ENCODE peak calls at places on chromosomes 16 and 17, in nine cellular contexts. One of them, this sample, is unnamed.

GRCh38 chr16:84175351-84176081 is 11.3 kb downstream of the TAF1C start:
- DNase-seq in stimulated activated CD8-positive, alpha-beta memory T cell treated with anti-CD3 and anti-CD28 coated beads, Interleukin-12 subunit alpha, Interleukin-12 subunit beta, amount 100 ng/mL, for 4 hours: no peak
- DNase-seq in AML-193: peak
- DNase-seq in CD8-positive, alpha-beta memory T cell: peak
- DNase-seq in HTR-8/SVneo: peak
- DNase-seq in NCI-H1092: peak
- DNase-seq in NCI-H226: peak
- DNase-seq in NCI-H510A treated with DMSO at 0.1 percent for 48 hours: no peak
- DNase-seq in EL: no peak
- DNase-seq in this sample: no peak

GRCh38 chr17:27649929-27650328 is 18.9 kb downstream of the LGALS9 start:
- DNase-seq in NCI-H510A treated with DMSO at 0.1 percent for 48 hours: no peak
- DNase-seq in NCI-H226: no peak
- DNase-seq in AML-193: no peak
- DNase-seq in EL: no peak
- DNase-seq in NCI-H1092: no peak
- DNase-seq in CD8-positive, alpha-beta memory T cell: no peak
- DNase-seq in HTR-8/SVneo: no peak
- DNase-seq in stimulated activated CD8-positive, alpha-beta memory T cell treated with anti-CD3 and anti-CD28 coated beads, Interleukin-12 subunit alpha, Interleukin-12 subunit beta, amount 100 ng/mL, for 4 hours: no peak
- DNase-seq in this sample: no peak

GRCh38 chr16:70576431-70577255 is 53.0 kb downstream of the SF3B3 start:
- DNase-seq in EL: peak
- DNase-seq in NCI-H226: peak
- DNase-seq in NCI-H510A treated with DMSO at 0.1 percent for 48 hours: no peak
- DNase-seq in NCI-H1092: no peak
- DNase-seq in stimulated activated CD8-positive, alpha-beta memory T cell treated with anti-CD3 and anti-CD28 coated beads, Interleukin-12 subunit alpha, Interleukin-12 subunit beta, amount 100 ng/mL, for 4 hours: no peak
- DNase-seq in CD8-positive, alpha-beta memory T cell: no peak
- DNase-seq in AML-193: peak
- DNase-seq in HTR-8/SVneo: peak
- DNase-seq in this sample: peak

GRCh38 chr17:64505320-64506200 is 529 bp downstream of the DDX5 start:
- DNase-seq in NCI-H510A treated with DMSO at 0.1 percent for 48 hours: peak
- DNase-seq in EL: peak
- DNase-seq in NCI-H1092: peak
- DNase-seq in HTR-8/SVneo: peak
- DNase-seq in stimulated activated CD8-positive, alpha-beta memory T cell treated with anti-CD3 and anti-CD28 coated beads, Interleukin-12 subunit alpha, Interleukin-12 subunit beta, amount 100 ng/mL, for 4 hours: peak
- DNase-seq in CD8-positive, alpha-beta memory T cell: peak
- DNase-seq in NCI-H226: peak
- DNase-seq in AML-193: peak
- DNase-seq in this sample: peak

GRCh38 chr16:825298-826061 is 24.9 kb upstream of the GNG13 start:
- DNase-seq in NCI-H1092: peak
- DNase-seq in NCI-H510A treated with DMSO at 0.1 percent for 48 hours: no peak
- DNase-seq in EL: no peak
- DNase-seq in HTR-8/SVneo: no peak
- DNase-seq in CD8-positive, alpha-beta memory T cell: no peak
- DNase-seq in stimulated activated CD8-positive, alpha-beta memory T cell treated with anti-CD3 and anti-CD28 coated beads, Interleukin-12 subunit alpha, Interleukin-12 subunit beta, amount 100 ng/mL, for 4 hours: no peak
- DNase-seq in NCI-H226: no peak
- DNase-seq in AML-193: no peak
- DNase-seq in this sample: no peak

GRCh38 chr17:63842173-63842539 is 329 bp downstream of the SMARCD2 start:
- DNase-seq in NCI-H226: no peak
- DNase-seq in stimulated activated CD8-positive, alpha-beta memory T cell treated with anti-CD3 and anti-CD28 coated beads, Interleukin-12 subunit alpha, Interleukin-12 subunit beta, amount 100 ng/mL, for 4 hours: peak
- DNase-seq in NCI-H1092: no peak
- DNase-seq in HTR-8/SVneo: peak
- DNase-seq in CD8-positive, alpha-beta memory T cell: no peak
- DNase-seq in AML-193: no peak
- DNase-seq in EL: no peak
- DNase-seq in NCI-H510A treated with DMSO at 0.1 percent for 48 hours: no peak
- DNase-seq in this sample: no peak

GRCh38 chr17:16933317-16934132 is 38.4 kb downstream of the TNFRSF13B start:
- DNase-seq in HTR-8/SVneo: no peak
- DNase-seq in EL: no peak
- DNase-seq in NCI-H510A treated with DMSO at 0.1 percent for 48 hours: no peak
- DNase-seq in stimulated activated CD8-positive, alpha-beta memory T cell treated with anti-CD3 and anti-CD28 coated beads, Interleukin-12 subunit alpha, Interleukin-12 subunit beta, amount 100 ng/mL, for 4 hours: no peak
- DNase-seq in NCI-H1092: no peak
- DNase-seq in AML-193: no peak
- DNase-seq in NCI-H226: no peak
- DNase-seq in CD8-positive, alpha-beta memory T cell: no peak
- DNase-seq in this sample: peak

GRCh38 chr16:53960050-53960812 is 256.3 kb downstream of the FTO start:
- DNase-seq in HTR-8/SVneo: no peak
- DNase-seq in NCI-H226: no peak
- DNase-seq in AML-193: no peak
- DNase-seq in NCI-H510A treated with DMSO at 0.1 percent for 48 hours: no peak
- DNase-seq in EL: no peak
- DNase-seq in NCI-H1092: no peak
- DNase-seq in stimulated activated CD8-positive, alpha-beta memory T cell treated with anti-CD3 and anti-CD28 coated beads, Interleukin-12 subunit alpha, Interleukin-12 subunit beta, amount 100 ng/mL, for 4 hours: no peak
- DNase-seq in CD8-positive, alpha-beta memory T cell: no peak
- DNase-seq in this sample: no peak

GRCh38 chr16:83814654-83814985 is 6.8 kb downstream of the HSBP1 start:
- DNase-seq in stimulated activated CD8-positive, alpha-beta memory T cell treated with anti-CD3 and anti-CD28 coated beads, Interleukin-12 subunit alpha, Interleukin-12 subunit beta, amount 100 ng/mL, for 4 hours: no peak
- DNase-seq in NCI-H1092: no peak
- DNase-seq in NCI-H226: no peak
- DNase-seq in HTR-8/SVneo: no peak
- DNase-seq in CD8-positive, alpha-beta memory T cell: no peak
- DNase-seq in EL: no peak
- DNase-seq in AML-193: no peak
- DNase-seq in NCI-H510A treated with DMSO at 0.1 percent for 48 hours: no peak
- DNase-seq in this sample: no peak

GRCh38 chr16:85612801-85613608 is at the start of gene GSE1:
- DNase-seq in CD8-positive, alpha-beta memory T cell: peak
- DNase-seq in AML-193: peak
- DNase-seq in NCI-H226: peak
- DNase-seq in NCI-H1092: peak
- DNase-seq in stimulated activated CD8-positive, alpha-beta memory T cell treated with anti-CD3 and anti-CD28 coated beads, Interleukin-12 subunit alpha, Interleukin-12 subunit beta, amount 100 ng/mL, for 4 hours: peak
- DNase-seq in NCI-H510A treated with DMSO at 0.1 percent for 48 hours: peak
- DNase-seq in EL: peak
- DNase-seq in HTR-8/SVneo: peak
- DNase-seq in this sample: peak

GRCh38 chr17:43917348-43918025 is 10.2 kb upstream of the MPP2 start:
- DNase-seq in NCI-H226: no peak
- DNase-seq in EL: no peak
- DNase-seq in AML-193: peak
- DNase-seq in HTR-8/SVneo: no peak
- DNase-seq in stimulated activated CD8-positive, alpha-beta memory T cell treated with anti-CD3 and anti-CD28 coated beads, Interleukin-12 subunit alpha, Interleukin-12 subunit beta, amount 100 ng/mL, for 4 hours: peak
- DNase-seq in CD8-positive, alpha-beta memory T cell: peak
- DNase-seq in NCI-H510A treated with DMSO at 0.1 percent for 48 hours: no peak
- DNase-seq in NCI-H1092: no peak
- DNase-seq in this sample: peak

GRCh38 chr17:48894886-48895285 is 2.3 kb downstream of the ATP5MC1 start:
- DNase-seq in AML-193: no peak
- DNase-seq in NCI-H226: no peak
- DNase-seq in HTR-8/SVneo: no peak
- DNase-seq in CD8-positive, alpha-beta memory T cell: no peak
- DNase-seq in EL: no peak
- DNase-seq in stimulated activated CD8-positive, alpha-beta memory T cell treated with anti-CD3 and anti-CD28 coated beads, Interleukin-12 subunit alpha, Interleukin-12 subunit beta, amount 100 ng/mL, for 4 hours: no peak
- DNase-seq in NCI-H510A treated with DMSO at 0.1 percent for 48 hours: no peak
- DNase-seq in NCI-H1092: no peak
- DNase-seq in this sample: no peak

GRCh38 chr17:73189417-73190099 is 3.3 kb upstream of the COG1 start:
- DNase-seq in CD8-positive, alpha-beta memory T cell: no peak
- DNase-seq in NCI-H1092: no peak
- DNase-seq in stimulated activated CD8-positive, alpha-beta memory T cell treated with anti-CD3 and anti-CD28 coated beads, Interleukin-12 subunit alpha, Interleukin-12 subunit beta, amount 100 ng/mL, for 4 hours: no peak
- DNase-seq in EL: peak
- DNase-seq in HTR-8/SVneo: peak
- DNase-seq in NCI-H510A treated with DMSO at 0.1 percent for 48 hours: peak
- DNase-seq in AML-193: peak
- DNase-seq in NCI-H226: peak
- DNase-seq in this sample: peak

GRCh38 chr16:85110105-85110504 is 2.2 kb downstream of the CIBAR2 start:
- DNase-seq in stimulated activated CD8-positive, alpha-beta memory T cell treated with anti-CD3 and anti-CD28 coated beads, Interleukin-12 subunit alpha, Interleukin-12 subunit beta, amount 100 ng/mL, for 4 hours: no peak
- DNase-seq in NCI-H1092: no peak
- DNase-seq in AML-193: no peak
- DNase-seq in HTR-8/SVneo: no peak
- DNase-seq in CD8-positive, alpha-beta memory T cell: no peak
- DNase-seq in NCI-H226: no peak
- DNase-seq in EL: no peak
- DNase-seq in NCI-H510A treated with DMSO at 0.1 percent for 48 hours: no peak
- DNase-seq in this sample: no peak

GRCh38 chr17:56833023-56833811 is 503 bp downstream of the C17orf67 start:
- DNase-seq in NCI-H1092: no peak
- DNase-seq in AML-193: peak
- DNase-seq in HTR-8/SVneo: peak
- DNase-seq in NCI-H510A treated with DMSO at 0.1 percent for 48 hours: peak
- DNase-seq in NCI-H226: peak
- DNase-seq in CD8-positive, alpha-beta memory T cell: peak
- DNase-seq in stimulated activated CD8-positive, alpha-beta memory T cell treated with anti-CD3 and anti-CD28 coated beads, Interleukin-12 subunit alpha, Interleukin-12 subunit beta, amount 100 ng/mL, for 4 hours: peak
- DNase-seq in EL: peak
- DNase-seq in this sample: peak

GRCh38 chr16:29975811-29976511 is 2.3 kb downstream of the TAOK2 start:
- DNase-seq in HTR-8/SVneo: no peak
- DNase-seq in AML-193: no peak
- DNase-seq in NCI-H510A treated with DMSO at 0.1 percent for 48 hours: no peak
- DNase-seq in CD8-positive, alpha-beta memory T cell: no peak
- DNase-seq in NCI-H1092: no peak
- DNase-seq in stimulated activated CD8-positive, alpha-beta memory T cell treated with anti-CD3 and anti-CD28 coated beads, Interleukin-12 subunit alpha, Interleukin-12 subunit beta, amount 100 ng/mL, for 4 hours: no peak
- DNase-seq in EL: no peak
- DNase-seq in NCI-H226: no peak
- DNase-seq in this sample: no peak

GRCh38 chr16:86510465-86511261 is at the start of gene FOXF1:
- DNase-seq in NCI-H510A treated with DMSO at 0.1 percent for 48 hours: no peak
- DNase-seq in CD8-positive, alpha-beta memory T cell: no peak
- DNase-seq in stimulated activated CD8-positive, alpha-beta memory T cell treated with anti-CD3 and anti-CD28 coated beads, Interleukin-12 subunit alpha, Interleukin-12 subunit beta, amount 100 ng/mL, for 4 hours: no peak
- DNase-seq in HTR-8/SVneo: no peak
- DNase-seq in NCI-H1092: no peak
- DNase-seq in EL: peak
- DNase-seq in AML-193: no peak
- DNase-seq in NCI-H226: no peak
- DNase-seq in this sample: peak

GRCh38 chr17:63191610-63192009 is 225.6 kb downstream of the TANC2 start:
- DNase-seq in stimulated activated CD8-positive, alpha-beta memory T cell treated with anti-CD3 and anti-CD28 coated beads, Interleukin-12 subunit alpha, Interleukin-12 subunit beta, amount 100 ng/mL, for 4 hours: no peak
- DNase-seq in HTR-8/SVneo: no peak
- DNase-seq in EL: no peak
- DNase-seq in NCI-H510A treated with DMSO at 0.1 percent for 48 hours: no peak
- DNase-seq in CD8-positive, alpha-beta memory T cell: no peak
- DNase-seq in NCI-H226: no peak
- DNase-seq in AML-193: no peak
- DNase-seq in NCI-H1092: no peak
- DNase-seq in this sample: no peak

GRCh38 chr16:20393801-20394637 is 10.5 kb downstream of the PDILT start:
- DNase-seq in NCI-H226: no peak
- DNase-seq in NCI-H1092: no peak
- DNase-seq in EL: no peak
- DNase-seq in NCI-H510A treated with DMSO at 0.1 percent for 48 hours: no peak
- DNase-seq in HTR-8/SVneo: no peak
- DNase-seq in CD8-positive, alpha-beta memory T cell: no peak
- DNase-seq in stimulated activated CD8-positive, alpha-beta memory T cell treated with anti-CD3 and anti-CD28 coated beads, Interleukin-12 subunit alpha, Interleukin-12 subunit beta, amount 100 ng/mL, for 4 hours: no peak
- DNase-seq in AML-193: no peak
- DNase-seq in this sample: no peak

GRCh38 chr17:72143245-72143644 is 22.4 kb downstream of the SOX9 start:
- DNase-seq in NCI-H510A treated with DMSO at 0.1 percent for 48 hours: peak
- DNase-seq in NCI-H1092: no peak
- DNase-seq in AML-193: no peak
- DNase-seq in stimulated activated CD8-positive, alpha-beta memory T cell treated with anti-CD3 and anti-CD28 coated beads, Interleukin-12 subunit alpha, Interleukin-12 subunit beta, amount 100 ng/mL, for 4 hours: no peak
- DNase-seq in CD8-positive, alpha-beta memory T cell: no peak
- DNase-seq in EL: no peak
- DNase-seq in NCI-H226: no peak
- DNase-seq in HTR-8/SVneo: no peak
- DNase-seq in this sample: no peak

GRCh38 chr17:19250421-19251141 is 13.4 kb downstream of the EPN2 start:
- DNase-seq in HTR-8/SVneo: no peak
- DNase-seq in NCI-H510A treated with DMSO at 0.1 percent for 48 hours: no peak
- DNase-seq in CD8-positive, alpha-beta memory T cell: no peak
- DNase-seq in EL: no peak
- DNase-seq in NCI-H1092: no peak
- DNase-seq in AML-193: no peak
- DNase-seq in stimulated activated CD8-positive, alpha-beta memory T cell treated with anti-CD3 and anti-CD28 coated beads, Interleukin-12 subunit alpha, Interleukin-12 subunit beta, amount 100 ng/mL, for 4 hours: no peak
- DNase-seq in NCI-H226: no peak
- DNase-seq in this sample: no peak

GRCh38 chr17:77332981-77333685 is 192.4 kb downstream of the SEC14L1 start:
- DNase-seq in NCI-H510A treated with DMSO at 0.1 percent for 48 hours: no peak
- DNase-seq in CD8-positive, alpha-beta memory T cell: no peak
- DNase-seq in HTR-8/SVneo: no peak
- DNase-seq in NCI-H1092: no peak
- DNase-seq in EL: peak
- DNase-seq in stimulated activated CD8-positive, alpha-beta memory T cell treated with anti-CD3 and anti-CD28 coated beads, Interleukin-12 subunit alpha, Interleukin-12 subunit beta, amount 100 ng/mL, for 4 hours: peak
- DNase-seq in NCI-H226: peak
- DNase-seq in AML-193: no peak
- DNase-seq in this sample: peak

GRCh38 chr16:85460252-85460982 is 152.7 kb upstream of the GSE1 start:
- DNase-seq in HTR-8/SVneo: no peak
- DNase-seq in EL: no peak
- DNase-seq in NCI-H510A treated with DMSO at 0.1 percent for 48 hours: no peak
- DNase-seq in NCI-H226: no peak
- DNase-seq in stimulated activated CD8-positive, alpha-beta memory T cell treated with anti-CD3 and anti-CD28 coated beads, Interleukin-12 subunit alpha, Interleukin-12 subunit beta, amount 100 ng/mL, for 4 hours: no peak
- DNase-seq in AML-193: no peak
- DNase-seq in CD8-positive, alpha-beta memory T cell: no peak
- DNase-seq in NCI-H1092: no peak
- DNase-seq in this sample: no peak

GRCh38 chr16:83733301-83733700 is 74.5 kb upstream of the HSBP1 start:
- DNase-seq in EL: no peak
- DNase-seq in NCI-H1092: peak
- DNase-seq in NCI-H510A treated with DMSO at 0.1 percent for 48 hours: peak
- DNase-seq in AML-193: no peak
- DNase-seq in stimulated activated CD8-positive, alpha-beta memory T cell treated with anti-CD3 and anti-CD28 coated beads, Interleukin-12 subunit alpha, Interleukin-12 subunit beta, amount 100 ng/mL, for 4 hours: no peak
- DNase-seq in NCI-H226: no peak
- DNase-seq in HTR-8/SVneo: no peak
- DNase-seq in CD8-positive, alpha-beta memory T cell: no peak
- DNase-seq in this sample: peak

GRCh38 chr16:11150190-11150589 is 105.8 kb downstream of the SOCS1 start:
- DNase-seq in CD8-positive, alpha-beta memory T cell: no peak
- DNase-seq in HTR-8/SVneo: no peak
- DNase-seq in EL: no peak
- DNase-seq in NCI-H1092: no peak
- DNase-seq in stimulated activated CD8-positive, alpha-beta memory T cell treated with anti-CD3 and anti-CD28 coated beads, Interleukin-12 subunit alpha, Interleukin-12 subunit beta, amount 100 ng/mL, for 4 hours: no peak
- DNase-seq in NCI-H510A treated with DMSO at 0.1 percent for 48 hours: no peak
- DNase-seq in NCI-H226: no peak
- DNase-seq in AML-193: no peak
- DNase-seq in this sample: no peak

GRCh38 chr17:58344047-58344790 is 7.8 kb downstream of the SUPT4H1 start:
- DNase-seq in NCI-H226: no peak
- DNase-seq in CD8-positive, alpha-beta memory T cell: peak
- DNase-seq in NCI-H510A treated with DMSO at 0.1 percent for 48 hours: no peak
- DNase-seq in EL: no peak
- DNase-seq in stimulated activated CD8-positive, alpha-beta memory T cell treated with anti-CD3 and anti-CD28 coated beads, Interleukin-12 subunit alpha, Interleukin-12 subunit beta, amount 100 ng/mL, for 4 hours: peak
- DNase-seq in AML-193: peak
- DNase-seq in NCI-H1092: no peak
- DNase-seq in HTR-8/SVneo: no peak
- DNase-seq in this sample: peak

GRCh38 chr17:39653662-39654331 is 11.4 kb upstream of the TCAP start:
- DNase-seq in NCI-H510A treated with DMSO at 0.1 percent for 48 hours: peak
- DNase-seq in NCI-H1092: peak
- DNase-seq in CD8-positive, alpha-beta memory T cell: peak
- DNase-seq in stimulated activated CD8-positive, alpha-beta memory T cell treated with anti-CD3 and anti-CD28 coated beads, Interleukin-12 subunit alpha, Interleukin-12 subunit beta, amount 100 ng/mL, for 4 hours: peak
- DNase-seq in AML-193: peak
- DNase-seq in EL: peak
- DNase-seq in NCI-H226: no peak
- DNase-seq in HTR-8/SVneo: peak
- DNase-seq in this sample: peak

GRCh38 chr17:57902800-57903759 is 52.1 kb downstream of the CUEDC1 start:
- DNase-seq in stimulated activated CD8-positive, alpha-beta memory T cell treated with anti-CD3 and anti-CD28 coated beads, Interleukin-12 subunit alpha, Interleukin-12 subunit beta, amount 100 ng/mL, for 4 hours: no peak
- DNase-seq in NCI-H226: peak
- DNase-seq in NCI-H510A treated with DMSO at 0.1 percent for 48 hours: peak
- DNase-seq in CD8-positive, alpha-beta memory T cell: no peak
- DNase-seq in HTR-8/SVneo: peak
- DNase-seq in NCI-H1092: peak
- DNase-seq in AML-193: peak
- DNase-seq in EL: peak
- DNase-seq in this sample: peak

GRCh38 chr17:49388290-49388640 is 26.2 kb upstream of the ZNF652 start:
- DNase-seq in AML-193: no peak
- DNase-seq in EL: no peak
- DNase-seq in NCI-H1092: no peak
- DNase-seq in HTR-8/SVneo: no peak
- DNase-seq in stimulated activated CD8-positive, alpha-beta memory T cell treated with anti-CD3 and anti-CD28 coated beads, Interleukin-12 subunit alpha, Interleukin-12 subunit beta, amount 100 ng/mL, for 4 hours: no peak
- DNase-seq in NCI-H510A treated with DMSO at 0.1 percent for 48 hours: no peak
- DNase-seq in CD8-positive, alpha-beta memory T cell: peak
- DNase-seq in NCI-H226: no peak
- DNase-seq in this sample: no peak